ENCODE peak calls at places on chromosome 4, in eight cellular contexts. One of them, this sample, is unnamed.
A peak's percentile ranks its signal among the peaks of the same experiment; 100 is the strongest.

GRCh38 chr4:119592708-119593298 is 35.8 kb downstream of the PDE5A start:
- DNase-seq in H1: no peak
- DNase-seq in heart left ventricle: no peak
- DNase-seq in K562: no peak
- DNase-seq in ovary: no peak
- DNase-seq in adrenal gland: no peak
- DNase-seq in Peyer's patch: no peak
- DNase-seq in HepG2: no peak
- DNase-seq in this sample: no peak

GRCh38 chr4:103493450-103494159 is 226.2 kb downstream of the TACR3 start:
- DNase-seq in H1: no peak
- DNase-seq in heart left ventricle: no peak
- DNase-seq in K562: no peak
- DNase-seq in ovary: no peak
- DNase-seq in adrenal gland: no peak
- DNase-seq in Peyer's patch: no peak
- DNase-seq in HepG2: no peak
- DNase-seq in this sample: no peak

GRCh38 chr4:13539047-13539720 is 5.1 kb downstream of the NKX3-2 start:
- DNase-seq in H1: peak; percentile 56
- DNase-seq in heart left ventricle: no peak
- DNase-seq in K562: no peak
- DNase-seq in ovary: no peak
- DNase-seq in adrenal gland: no peak
- DNase-seq in Peyer's patch: no peak
- DNase-seq in HepG2: no peak
- DNase-seq in this sample: no peak

GRCh38 chr4:47483722-47484121 is 1.4 kb upstream of the ATP10D start:
- DNase-seq in H1: no peak
- DNase-seq in heart left ventricle: no peak
- DNase-seq in K562: no peak
- DNase-seq in ovary: no peak
- DNase-seq in adrenal gland: no peak
- DNase-seq in Peyer's patch: no peak
- DNase-seq in HepG2: no peak
- DNase-seq in this sample: no peak

GRCh38 chr4:147076179-147076578 is 130.5 kb upstream of the TTC29 start:
- DNase-seq in H1: no peak
- DNase-seq in heart left ventricle: no peak
- DNase-seq in K562: no peak
- DNase-seq in ovary: no peak
- DNase-seq in adrenal gland: no peak
- DNase-seq in Peyer's patch: no peak
- DNase-seq in HepG2: no peak
- DNase-seq in this sample: no peak

GRCh38 chr4:22170353-22170752 is 221.8 kb upstream of the KCNIP4 start:
- DNase-seq in H1: no peak
- DNase-seq in heart left ventricle: no peak
- DNase-seq in K562: no peak
- DNase-seq in ovary: no peak
- DNase-seq in adrenal gland: no peak
- DNase-seq in Peyer's patch: no peak
- DNase-seq in HepG2: no peak
- DNase-seq in this sample: no peak

GRCh38 chr4:153577053-153577452 is 107.0 kb upstream of the TLR2 start:
- DNase-seq in H1: no peak
- DNase-seq in heart left ventricle: no peak
- DNase-seq in K562: no peak
- DNase-seq in ovary: no peak
- DNase-seq in adrenal gland: no peak
- DNase-seq in Peyer's patch: no peak
- DNase-seq in HepG2: peak; percentile 29
- DNase-seq in this sample: no peak

GRCh38 chr4:71050809-71051208 is 57.4 kb downstream of the DCK start:
- DNase-seq in H1: no peak
- DNase-seq in heart left ventricle: no peak
- DNase-seq in K562: no peak
- DNase-seq in ovary: no peak
- DNase-seq in adrenal gland: no peak
- DNase-seq in Peyer's patch: no peak
- DNase-seq in HepG2: no peak
- DNase-seq in this sample: no peak

GRCh38 chr4:147118523-147118922 is 172.9 kb upstream of the TTC29 start:
- DNase-seq in H1: no peak
- DNase-seq in heart left ventricle: no peak
- DNase-seq in K562: no peak
- DNase-seq in ovary: no peak
- DNase-seq in adrenal gland: no peak
- DNase-seq in Peyer's patch: no peak
- DNase-seq in HepG2: no peak
- DNase-seq in this sample: no peak

GRCh38 chr4:13396161-13396560 is 88.0 kb downstream of the RAB28 start:
- DNase-seq in H1: no peak
- DNase-seq in heart left ventricle: no peak
- DNase-seq in K562: no peak
- DNase-seq in ovary: no peak
- DNase-seq in adrenal gland: no peak
- DNase-seq in Peyer's patch: no peak
- DNase-seq in HepG2: no peak
- DNase-seq in this sample: no peak

GRCh38 chr4:128565565-128566186 is 243.8 kb upstream of the JADE1 start:
- DNase-seq in H1: peak; percentile 80
- DNase-seq in heart left ventricle: peak; percentile 51
- DNase-seq in K562: no peak
- DNase-seq in ovary: peak; percentile 70
- DNase-seq in adrenal gland: peak; percentile 56
- DNase-seq in Peyer's patch: peak; percentile 64
- DNase-seq in HepG2: peak; percentile 51
- DNase-seq in this sample: peak; percentile 55

GRCh38 chr4:155541716-155542115 is 124.9 kb upstream of the GUCY1A1 start:
- DNase-seq in H1: no peak
- DNase-seq in heart left ventricle: no peak
- DNase-seq in K562: no peak
- DNase-seq in ovary: no peak
- DNase-seq in adrenal gland: no peak
- DNase-seq in Peyer's patch: no peak
- DNase-seq in HepG2: no peak
- DNase-seq in this sample: no peak

GRCh38 chr4:139523076-139523475 is 32.9 kb downstream of the SETD7 start:
- DNase-seq in H1: no peak
- DNase-seq in heart left ventricle: no peak
- DNase-seq in K562: no peak
- DNase-seq in ovary: no peak
- DNase-seq in adrenal gland: no peak
- DNase-seq in Peyer's patch: no peak
- DNase-seq in HepG2: no peak
- DNase-seq in this sample: no peak

GRCh38 chr4:78951862-78952472 is 12.7 kb upstream of the PAQR3 start:
- DNase-seq in H1: no peak
- DNase-seq in heart left ventricle: no peak
- DNase-seq in K562: peak; percentile 57
- DNase-seq in ovary: no peak
- DNase-seq in adrenal gland: peak; percentile 32
- DNase-seq in Peyer's patch: no peak
- DNase-seq in HepG2: peak; percentile 33
- DNase-seq in this sample: peak; percentile 65

GRCh38 chr4:140137654-140138053 is 16.3 kb downstream of the MAML3 start:
- DNase-seq in H1: no peak
- DNase-seq in heart left ventricle: no peak
- DNase-seq in K562: no peak
- DNase-seq in ovary: no peak
- DNase-seq in adrenal gland: no peak
- DNase-seq in Peyer's patch: no peak
- DNase-seq in HepG2: no peak
- DNase-seq in this sample: no peak

GRCh38 chr4:39635023-39635422 is 3.6 kb downstream of the SMIM14 start:
- DNase-seq in H1: no peak
- DNase-seq in heart left ventricle: no peak
- DNase-seq in K562: no peak
- DNase-seq in ovary: no peak
- DNase-seq in adrenal gland: no peak
- DNase-seq in Peyer's patch: no peak
- DNase-seq in HepG2: no peak
- DNase-seq in this sample: no peak

GRCh38 chr4:127881565-127881869 is 824 bp downstream of the PLK4 start:
- DNase-seq in H1: no peak
- DNase-seq in heart left ventricle: no peak
- DNase-seq in K562: no peak
- DNase-seq in ovary: no peak
- DNase-seq in adrenal gland: no peak
- DNase-seq in Peyer's patch: no peak
- DNase-seq in HepG2: no peak
- DNase-seq in this sample: no peak

GRCh38 chr4:148810461-148810860 is 368.2 kb upstream of the NR3C2 start:
- DNase-seq in H1: no peak
- DNase-seq in heart left ventricle: no peak
- DNase-seq in K562: no peak
- DNase-seq in ovary: no peak
- DNase-seq in adrenal gland: no peak
- DNase-seq in Peyer's patch: no peak
- DNase-seq in HepG2: no peak
- DNase-seq in this sample: no peak

GRCh38 chr4:150114641-150115040 is 36.4 kb downstream of the DCLK2 start:
- DNase-seq in H1: no peak
- DNase-seq in heart left ventricle: no peak
- DNase-seq in K562: no peak
- DNase-seq in ovary: no peak
- DNase-seq in adrenal gland: no peak
- DNase-seq in Peyer's patch: no peak
- DNase-seq in HepG2: no peak
- DNase-seq in this sample: no peak

DNA sequence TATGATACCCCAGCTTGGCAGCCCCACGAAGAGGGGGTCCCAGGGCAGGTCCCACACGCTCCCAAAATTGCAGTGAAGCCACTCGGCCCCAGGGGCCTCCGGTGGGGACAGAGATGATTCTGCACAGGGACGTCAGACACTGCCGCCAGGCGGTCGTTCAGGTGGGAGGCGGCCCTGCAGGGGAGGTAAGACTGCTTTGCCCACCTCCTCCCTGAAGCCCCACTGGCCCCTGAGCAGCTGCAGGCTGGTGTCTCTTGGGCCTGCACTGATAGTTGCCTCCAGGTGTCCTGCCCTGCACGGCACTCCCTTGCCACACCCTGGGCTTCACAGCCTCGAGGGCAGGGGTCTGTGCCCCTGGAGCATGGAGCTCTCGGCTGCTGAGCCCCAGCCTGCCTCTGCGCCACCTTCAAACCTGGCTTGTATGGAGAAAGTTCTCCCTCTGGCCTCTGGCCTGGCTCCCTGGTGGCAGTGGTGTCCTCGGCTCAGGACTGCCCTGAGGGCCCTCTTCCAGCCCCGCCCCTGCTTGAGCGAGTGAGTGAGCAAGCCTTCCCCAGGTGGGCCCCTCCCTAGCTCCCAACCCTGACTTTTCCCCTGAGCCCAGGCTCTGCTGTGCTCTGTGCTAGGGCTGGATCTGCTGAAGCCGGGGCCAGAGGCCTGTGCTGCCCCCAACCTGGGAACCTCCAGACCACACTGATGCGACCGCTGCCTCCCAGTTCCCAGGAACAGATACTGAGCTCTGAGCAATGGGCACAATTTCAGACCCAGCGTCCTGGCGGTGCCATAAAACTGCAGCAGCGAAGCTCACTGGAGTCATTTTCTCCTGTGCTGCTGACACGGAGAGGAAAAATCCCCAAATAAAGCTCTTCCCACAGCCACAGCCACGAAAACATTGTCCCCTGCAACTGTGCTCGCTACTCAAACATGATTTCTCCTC is 16.1 kb downstream of the ADRA2C start:
- DNase-seq in H1: no peak
- DNase-seq in heart left ventricle: no peak
- DNase-seq in K562: no peak
- DNase-seq in ovary: no peak
- DNase-seq in adrenal gland: no peak
- DNase-seq in Peyer's patch: no peak
- DNase-seq in HepG2: peak; percentile 55
- DNase-seq in this sample: no peak
- TF ChIP-seq CTCF in H1: no peak
- TF ChIP-seq CTCF in heart left ventricle: no peak
- TF ChIP-seq CTCF in K562: no peak
- TF ChIP-seq CTCF in ovary: no peak
- TF ChIP-seq CTCF in adrenal gland: no peak
- TF ChIP-seq CTCF in Peyer's patch: no peak
- TF ChIP-seq CTCF in HepG2: peak; percentile 62
- TF ChIP-seq CTCF in this sample: no peak

DNA sequence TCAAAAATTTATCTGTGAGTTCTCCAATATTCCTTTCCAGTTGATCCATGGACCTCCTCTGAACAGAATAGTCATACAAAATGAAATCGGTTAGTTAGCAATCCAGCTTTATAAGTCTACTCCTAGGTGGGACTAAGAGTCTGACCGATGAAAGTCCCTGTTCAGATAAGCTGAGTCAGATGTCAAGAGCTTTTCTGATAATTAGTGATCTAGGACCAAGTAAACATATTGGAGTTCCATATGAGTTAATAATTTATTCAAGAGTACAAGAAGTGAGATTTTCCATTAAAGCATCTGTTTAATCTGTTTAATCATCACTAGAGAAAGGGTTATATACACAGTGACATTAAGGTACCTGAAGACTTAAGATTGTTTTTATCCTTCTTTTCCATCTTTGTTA is 74.7 kb downstream of the UGT8 start:
- DNase-seq in H1: no peak
- DNase-seq in heart left ventricle: no peak
- DNase-seq in K562: no peak
- DNase-seq in ovary: no peak
- DNase-seq in adrenal gland: no peak
- DNase-seq in Peyer's patch: no peak
- DNase-seq in HepG2: no peak
- DNase-seq in this sample: no peak
- TF ChIP-seq POLR2A in H1: no peak
- TF ChIP-seq POLR2A in heart left ventricle: no peak
- TF ChIP-seq POLR2A in K562: no peak
- TF ChIP-seq POLR2A in ovary: no peak
- TF ChIP-seq POLR2A in adrenal gland: no peak
- TF ChIP-seq POLR2A in Peyer's patch: no peak
- TF ChIP-seq POLR2A in HepG2: no peak
- TF ChIP-seq POLR2A in this sample: no peak

GRCh38 chr4:170227928-170228327 is 138.2 kb upstream of the AADAT start:
- DNase-seq in H1: no peak
- DNase-seq in heart left ventricle: no peak
- DNase-seq in K562: no peak
- DNase-seq in ovary: no peak
- DNase-seq in adrenal gland: no peak
- DNase-seq in Peyer's patch: no peak
- DNase-seq in HepG2: no peak
- DNase-seq in this sample: no peak
- TF ChIP-seq CTCF in H1: no peak
- TF ChIP-seq CTCF in heart left ventricle: no peak
- TF ChIP-seq CTCF in K562: no peak
- TF ChIP-seq CTCF in ovary: no peak
- TF ChIP-seq CTCF in adrenal gland: no peak
- TF ChIP-seq CTCF in Peyer's patch: no peak
- TF ChIP-seq CTCF in HepG2: no peak
- TF ChIP-seq CTCF in this sample: no peak

DNA sequence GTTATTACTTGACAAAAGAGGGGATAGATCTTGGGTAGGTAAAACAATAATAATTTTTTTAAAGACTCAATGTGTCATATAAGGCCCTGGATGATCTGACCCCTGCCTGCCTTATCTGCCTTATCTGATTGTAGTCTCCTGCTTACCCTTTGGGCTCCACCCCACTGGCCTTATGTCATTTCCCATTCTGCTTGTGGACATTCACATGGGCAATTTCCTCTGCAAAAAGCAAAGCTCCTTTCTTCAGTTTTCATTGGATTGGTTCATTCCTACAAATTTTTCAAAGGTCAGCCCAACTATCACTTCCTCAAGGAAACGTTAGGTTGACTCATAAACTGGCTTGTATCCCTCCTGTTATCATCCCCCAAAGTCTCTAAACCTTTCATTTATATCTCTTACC is 15.7 kb upstream of the TET2 start:
- DNase-seq in H1: no peak
- DNase-seq in heart left ventricle: no peak
- DNase-seq in K562: no peak
- DNase-seq in ovary: no peak
- DNase-seq in adrenal gland: no peak
- DNase-seq in Peyer's patch: no peak
- DNase-seq in HepG2: no peak
- DNase-seq in this sample: no peak
- TF ChIP-seq POLR2A in H1: no peak
- TF ChIP-seq POLR2A in heart left ventricle: no peak
- TF ChIP-seq POLR2A in K562: no peak
- TF ChIP-seq POLR2A in ovary: no peak
- TF ChIP-seq POLR2A in adrenal gland: no peak
- TF ChIP-seq POLR2A in Peyer's patch: no peak
- TF ChIP-seq POLR2A in HepG2: no peak
- TF ChIP-seq POLR2A in this sample: no peak